ENCODE peak calls at places on chromosomes 6 and 20, in five cellular contexts. P is endodermal cell, H is body of pancreas, I is GM23338, N is heart left ventricle. R is an unnamed sample. For H3K4me1 and H3K27me3, the result is how much of the 10 kb centered on the place peaks cover.

GRCh38 chr6:11363881-11364576 is 131.6 kb upstream of the NEDD9 start:
- DNase-seq in P (peak), H (no peak), I (no peak), N (no peak), R (no peak)

GRCh38 chr6:136958168-136958567 is 36.1 kb downstream of the SLC35D3 start:
- DNase-seq in I (peak), N (no peak), P (peak), H (no peak), R (no peak)

GRCh38 chr6:52284131-52284459 is 447 bp downstream of the MCM3 start:
- DNase-seq in N (peak), I (peak), P (peak), H (peak), R (peak)

GRCh38 chr6:41040101-41040910 is 1.3 kb upstream of the UNC5CL start:
- DNase-seq in I (no peak), P (no peak), N (no peak), H (peak), R (no peak)

GRCh38 chr6:128069180-128069579 is 168.3 kb upstream of the THEMIS start:
- DNase-seq in P (no peak), N (no peak), I (no peak), H (no peak), R (no peak)

GRCh38 chr6:38610050-38610619 is 29.6 kb downstream of the BTBD9 start:
- DNase-seq in I (no peak), H (no peak), N (no peak), P (no peak), R (no peak)

GRCh38 chr6:34560366-34561226 is 4.5 kb upstream of the SPDEF start:
- DNase-seq in H (no peak), N (no peak), I (no peak), P (peak), R (peak)

GRCh38 chr20:23085415-23086055 is 589 bp downstream of the CD93 start:
- DNase-seq in H (no peak), N (no peak), I (no peak), P (no peak), R (no peak)

GRCh38 chr6:13924146-13924948 is 405 bp upstream of the RNF182 start:
- DNase-seq in N (no peak), H (peak), I (peak), P (peak), R (peak)

GRCh38 chr20:49432562-49432961 is 49.9 kb downstream of the KCNB1 start:
- DNase-seq in N (no peak), H (no peak), I (peak), P (no peak), R (no peak)

GRCh38 chr20:2658414-2659354 is 5.3 kb downstream of the IDH3B start:
- DNase-seq in I (peak), N (no peak), H (no peak), P (peak), R (no peak)

GRCh38 chr6:133099573-133099972 is 141.6 kb upstream of the EYA4 start:
- DNase-seq in P (no peak), N (no peak), I (peak), H (no peak), R (no peak)

GRCh38 chr6:26195924-26196845 is 109.0 kb downstream of the HFE start:
- DNase-seq in P (peak), I (no peak), N (no peak), H (no peak), R (peak)

GRCh38 chr20:46509523-46509922 is 3.8 kb downstream of the ZNF334 start:
- DNase-seq in P (no peak), I (no peak), H (no peak), N (no peak), R (no peak)

GRCh38 chr6:34031567-34032383 is 114.1 kb downstream of the GRM4 start:
- DNase-seq in P (no peak), N (no peak), I (no peak), H (no peak), R (no peak)

GRCh38 chr6:50718058-50718457 is 4.7 kb downstream of the TFAP2D start:
- DNase-seq in I (peak), N (no peak), P (peak), H (no peak), R (no peak)

GRCh38 chr6:26552640-26553189 is 14.5 kb downstream of the HMGN4 start:
- DNase-seq in P (no peak), N (no peak), H (no peak), I (no peak), R (no peak)

GRCh38 chr6:11236351-11236750 is 3.9 kb upstream of the NEDD9 start:
- DNase-seq in P (no peak), N (no peak), H (no peak), I (no peak), R (no peak)

GRCh38 chr20:15654208-15654649 is 919.0 kb downstream of the KIF16B start:
- DNase-seq in I (peak), H (peak), N (no peak), P (peak), R (peak)

GRCh38 chr6:56959094-56959493 is 4.2 kb downstream of the BEND6 start:
- DNase-seq in H (no peak), P (no peak), I (no peak), N (no peak), R (no peak)

GRCh38 chr6:54419885-54420284 is 111.6 kb downstream of the TINAG start:
- DNase-seq in N (no peak), H (no peak), I (no peak), P (no peak), R (no peak)

GRCh38 chr6:26173836-26174144 is 86.6 kb downstream of the HFE start:
- DNase-seq in H (no peak), P (no peak), I (no peak), N (no peak), R (no peak)

GRCh38 chr6:139588734-139589418 is 214.4 kb upstream of the CITED2 start:
- DNase-seq in N (no peak), P (no peak), I (no peak), H (no peak), R (no peak)

DNA sequence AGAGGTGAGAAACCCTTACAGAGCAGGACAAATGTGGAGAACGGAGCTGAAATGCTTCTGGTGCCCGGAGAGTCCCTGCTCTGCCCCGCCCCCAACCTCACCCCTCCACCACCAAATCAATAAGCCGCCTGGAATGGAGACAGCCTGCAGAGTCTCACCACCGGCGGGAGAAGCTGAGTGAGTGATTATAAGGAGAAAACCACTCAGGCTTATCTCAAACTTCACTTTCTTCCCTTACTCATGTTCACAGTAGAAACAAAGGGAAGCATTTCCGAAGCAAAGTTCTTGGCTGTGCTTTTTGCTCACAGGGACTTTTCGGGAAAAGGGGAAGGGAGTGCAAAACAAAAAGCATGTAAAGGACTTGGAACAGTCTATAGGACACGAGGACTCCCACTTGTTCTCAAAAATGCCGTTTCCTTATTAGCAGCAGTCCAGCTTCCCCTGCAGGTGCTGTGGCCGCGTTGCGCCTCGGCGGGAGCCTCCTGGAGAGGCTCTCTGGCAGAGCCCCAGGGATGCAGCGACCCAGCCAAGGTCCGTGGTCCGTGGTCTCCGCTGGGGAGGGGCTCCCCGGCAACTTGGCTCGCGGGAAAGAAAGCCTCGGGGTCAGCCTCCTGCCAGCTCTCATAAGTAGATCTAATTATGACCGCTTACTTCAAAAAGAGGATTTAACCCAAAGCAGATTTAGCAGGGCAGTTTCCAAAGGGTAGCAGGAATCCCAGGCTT is 64.8 kb upstream of the TMEM30A start:
- DNase-seq in N (peak), H (peak), P (peak), I (peak), R (peak)
- TF ChIP-seq CTCF in N (no peak), H (no peak), P (peak), I (peak), R (peak)

GRCh38 chr20:36835453-36836198 is 40.3 kb upstream of the TLDC2 start:
- DNase-seq in P (peak), H (peak), I (peak), N (peak), R (peak)

GRCh38 chr20:36832791-36833190 is 43.1 kb upstream of the TLDC2 start:
- DNase-seq in N (no peak), I (no peak), P (no peak), H (no peak), R (no peak)

GRCh38 chr20:36836591-36837329 is 39.2 kb upstream of the TLDC2 start:
- DNase-seq in H (peak), P (peak), N (peak), I (peak), R (peak)

GRCh38 chr20:36833275-36834020 is 42.5 kb upstream of the TLDC2 start:
- DNase-seq in H (no peak), N (no peak), I (no peak), P (no peak), R (no peak)

DNA sequence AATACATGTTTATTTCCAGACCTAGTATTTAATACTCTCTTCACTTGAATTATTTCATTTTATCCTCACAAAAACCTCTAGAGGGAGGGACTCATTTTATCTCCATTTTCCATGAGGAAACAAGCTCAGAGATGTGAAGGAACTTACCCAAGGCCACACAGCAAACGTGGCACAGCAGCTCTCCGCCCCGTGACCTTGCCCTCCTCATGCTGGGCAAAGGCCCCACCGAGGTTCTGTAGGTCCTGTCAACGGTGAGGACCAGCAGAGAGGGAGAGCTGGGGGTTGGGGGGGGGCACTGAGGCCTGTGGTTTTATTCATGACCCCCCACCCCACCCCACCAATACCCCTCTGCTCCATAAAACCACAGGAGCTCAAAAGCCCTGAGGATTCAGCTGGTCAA is 40.9 kb upstream of the TLDC2 start:
- DNase-seq in I (no peak), N (no peak), H (no peak), P (no peak), R (no peak)
- H3K4me1 ChIP-seq in I (under half), N (under half), H (under half), P (under half), R (under half)

GRCh38 chr20:62219992-62220665 is at the start of gene HRH3:
- DNase-seq in P (peak), I (peak), N (no peak), H (peak), R (peak)

GRCh38 chr20:62219101-62219991 is 732 bp downstream of the HRH3 start:
- DNase-seq in H (no peak), I (peak), N (no peak), P (peak), R (peak)

GRCh38 chr20:62215991-62216635 is 4.0 kb downstream of the HRH3 start:
- DNase-seq in P (no peak), H (no peak), I (no peak), N (no peak), R (no peak)

GRCh38 chr20:62216636-62217566 is 3.2 kb downstream of the HRH3 start:
- DNase-seq in N (no peak), P (no peak), I (no peak), H (no peak), R (no peak)

GRCh38 chr20:62217913-62218773 is 1.9 kb downstream of the HRH3 start:
- DNase-seq in H (no peak), N (no peak), P (no peak), I (no peak), R (no peak)
- H3K27me3 ChIP-seq in H (under half), N (half or more), P (half or more), I (under half), R (under half)

GRCh38 chr20:41570552-41570951 is 47.6 kb downstream of the CHD6 start:
- DNase-seq in H (no peak), I (no peak), P (no peak), N (no peak), R (no peak)

GRCh38 chr20:41571006-41571405 is 47.2 kb downstream of the CHD6 start:
- DNase-seq in I (no peak), H (no peak), N (no peak), P (no peak), R (no peak)

GRCh38 chr20:41574802-41575389 is 43.3 kb downstream of the CHD6 start:
- DNase-seq in H (no peak), N (no peak), P (no peak), I (peak), R (no peak)

GRCh38 chr20:41573955-41574354 is 44.2 kb downstream of the CHD6 start:
- DNase-seq in P (no peak), H (no peak), I (no peak), N (no peak), R (no peak)

DNA sequence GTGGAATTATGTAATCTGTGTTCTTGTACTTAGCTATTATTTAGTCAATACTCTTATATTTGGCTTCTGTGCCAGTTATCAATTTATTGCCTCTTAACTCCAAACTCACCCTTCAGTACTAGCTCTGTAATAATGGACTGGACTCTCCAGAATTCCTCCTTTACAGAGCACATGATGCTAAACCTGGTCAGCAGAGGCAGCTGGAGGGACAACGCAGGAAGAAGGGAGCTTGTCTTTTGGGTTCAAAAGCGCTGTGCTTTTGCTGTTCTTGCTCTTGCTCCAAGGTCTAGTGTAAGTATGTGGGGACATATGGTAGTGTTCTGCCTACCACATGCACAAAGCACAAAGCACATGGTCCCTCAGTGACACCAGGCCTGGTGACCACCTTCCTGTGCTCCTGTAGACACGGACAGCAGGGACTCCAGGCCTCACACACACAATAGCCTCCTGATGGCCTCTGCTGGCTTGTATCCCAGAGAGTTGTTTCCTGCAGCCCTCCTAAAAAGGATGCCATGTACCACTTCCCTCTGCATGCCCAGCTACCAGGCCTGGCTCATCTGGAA is 46.1 kb downstream of the CHD6 start:
- DNase-seq in I (no peak), N (no peak), P (no peak), H (peak), R (no peak)
- TF ChIP-seq CTCF in I (no peak), N (no peak), P (no peak), H (no peak), R (no peak)